ENCODE peak calls at places on chromosomes 1 and 21, in nine cellular contexts. H is NCI-H1417; O is effector memory CD8-positive, alpha-beta T cell; Y is activated CD8-positive, alpha-beta memory T cell treated with anti-CD3 and anti-CD28 coated beads for 1 hour; U is ovary; P is activated T-cell treated with anti-CD3 and anti-CD28 coated beads for 1 hour; A is astrocyte of the cerebellum; R is GM23338; J is breast epithelium. I is an unnamed sample.

GRCh38 chr1:8384088-8384487 is 66.2 kb downstream of the SLC45A1 start:
- DNase-seq in H (no peak), O (no peak), Y (no peak), U (no peak), P (no peak), A (no peak), R (no peak), J (no peak), I (no peak)

GRCh38 chr1:114310771-114311251 is 157.1 kb upstream of the SYT6 start:
- DNase-seq in H (no peak), O (no peak), Y (no peak), U (peak), P (no peak), A (peak), R (no peak), J (no peak), I (no peak)

GRCh38 chr1:205593967-205594366 is 37.8 kb downstream of the ELK4 start:
- DNase-seq in H (no peak), O (no peak), Y (no peak), U (no peak), P (no peak), A (no peak), R (no peak), J (no peak), I (no peak)

GRCh38 chr1:9238550-9238949 is 4.0 kb downstream of the H6PD start:
- DNase-seq in H (no peak), O (no peak), Y (no peak), U (no peak), P (no peak), A (no peak), R (no peak), J (no peak), I (no peak)

GRCh38 chr1:41657679-41658078 is 173.2 kb upstream of the EDN2 start:
- DNase-seq in H (no peak), O (no peak), Y (no peak), U (no peak), P (no peak), A (no peak), R (no peak), J (no peak), I (no peak)

GRCh38 chr1:93617670-93618488 is 63.8 kb downstream of the BCAR3 start:
- DNase-seq in H (peak), O (no peak), Y (no peak), U (no peak), P (no peak), A (no peak), R (no peak), J (no peak), I (no peak)

GRCh38 chr1:182291584-182292192 is 99.9 kb downstream of the GLUL start:
- DNase-seq in H (no peak), O (no peak), Y (no peak), U (no peak), P (no peak), A (no peak), R (no peak), J (no peak), I (no peak)

GRCh38 chr1:30900486-30900885 is 8.1 kb downstream of the SDC3 start:
- DNase-seq in H (no peak), O (no peak), Y (no peak), U (no peak), P (no peak), A (no peak), R (no peak), J (no peak), I (no peak)

GRCh38 chr1:9657521-9658032 is 6.0 kb downstream of the PIK3CD start:
- DNase-seq in H (no peak), O (no peak), Y (no peak), U (no peak), P (no peak), A (no peak), R (peak), J (no peak), I (no peak)

GRCh38 chr21:39849014-39849655 is 18.1 kb upstream of the PCP4 start:
- DNase-seq in H (no peak), O (no peak), Y (no peak), U (no peak), P (no peak), A (peak), R (no peak), J (no peak), I (no peak)

GRCh38 chr1:216306830-216307229 is 116.4 kb downstream of the USH2A start:
- DNase-seq in H (no peak), O (no peak), Y (no peak), U (no peak), P (no peak), A (no peak), R (peak), J (no peak), I (no peak)